ENCODE peak calls at places on chromosomes 3 and 15, in six cellular contexts. M is heart left ventricle, S is aorta, E is K562, P is upper lobe of right lung, I is pancreas. X is an unnamed sample.

GRCh38 chr3:123478314-123478713 is 29.4 kb upstream of the ADCY5 start:
- ATAC-seq in M (no peak), S (no peak), E (no peak), P (no peak), I (no peak), X (no peak)

GRCh38 chr15:48856947-48857346 is 21.0 kb upstream of the EID1 start:
- ATAC-seq in M (no peak), S (no peak), E (no peak), P (no peak), I (no peak), X (no peak)

GRCh38 chr15:48131324-48131723 is 10.5 kb downstream of the SLC24A5 start:
- ATAC-seq in M (no peak), S (no peak), E (no peak), P (no peak), I (no peak), X (no peak)

GRCh38 chr3:4523710-4524422 is 30.7 kb downstream of the ITPR1 start:
- ATAC-seq in M (peak; percentile 33), S (no peak), E (peak; percentile 46), P (no peak), I (no peak), X (peak; percentile 43)

GRCh38 chr15:64535460-64536243 is 75.3 kb downstream of the ZNF609 start:
- ATAC-seq in M (no peak), S (no peak), E (no peak), P (no peak), I (no peak), X (no peak)

GRCh38 chr3:100270218-100270588 is 9.4 kb downstream of the TBC1D23 start:
- ATAC-seq in M (no peak), S (no peak), E (peak; percentile 74), P (no peak), I (no peak), X (no peak)

GRCh38 chr3:196048922-196049566 is 32.8 kb downstream of the TFRC start:
- ATAC-seq in M (no peak), S (no peak), E (peak; percentile 6), P (no peak), I (no peak), X (no peak)

GRCh38 chr3:42660131-42660715 is 6.7 kb downstream of the ZBTB47 start:
- ATAC-seq in M (peak; percentile 33), S (no peak), E (peak; percentile 6), P (no peak), I (no peak), X (no peak)

GRCh38 chr3:143168518-143169192 is 49.1 kb downstream of the CHST2 start:
- ATAC-seq in M (no peak), S (no peak), E (peak; percentile 77), P (no peak), I (no peak), X (no peak)

GRCh38 chr3:99951701-99952100 is 134.0 kb downstream of the CMSS1 start:
- ATAC-seq in M (no peak), S (no peak), E (no peak), P (no peak), I (no peak), X (no peak)

GRCh38 chr3:119763466-119763865 is 18.4 kb upstream of the NR1I2 start:
- ATAC-seq in M (no peak), S (no peak), E (no peak), P (no peak), I (no peak), X (no peak)

GRCh38 chr3:129576514-129577345 is 29.7 kb downstream of the PLXND1 start:
- ATAC-seq in M (peak; percentile 58), S (peak; percentile 17), E (no peak), P (peak; percentile 48), I (peak; percentile 80), X (peak; percentile 50)

GRCh38 chr3:112090899-112091586 is 4.9 kb downstream of the C3orf52 start:
- ATAC-seq in M (no peak), S (no peak), E (no peak), P (peak; percentile 10), I (peak; percentile 25), X (no peak)

GRCh38 chr3:172203522-172204258 is 164.3 kb downstream of the FNDC3B start:
- ATAC-seq in M (no peak), S (no peak), E (no peak), P (peak; percentile 84), I (peak; percentile 63), X (peak; percentile 19)

GRCh38 chr15:85620321-85621044 is 174.2 kb downstream of the KLHL25 start:
- ATAC-seq in M (peak; percentile 38), S (peak; percentile 33), E (no peak), P (peak; percentile 4), I (no peak), X (peak; percentile 10)

GRCh38 chr15:85621096-85621495 is 173.6 kb downstream of the KLHL25 start:
- ATAC-seq in M (no peak), S (no peak), E (no peak), P (no peak), I (no peak), X (no peak)

GRCh38 chr15:85615930-85616329 is 178.8 kb downstream of the KLHL25 start:
- ATAC-seq in M (peak; percentile 34), S (no peak), E (peak; percentile 65), P (peak; percentile 47), I (peak; percentile 30), X (no peak)

GRCh38 chr15:85616549-85616948 is 178.2 kb downstream of the KLHL25 start:
- ATAC-seq in M (no peak), S (peak; percentile 23), E (no peak), P (no peak), I (no peak), X (peak; percentile 30)

DNA sequence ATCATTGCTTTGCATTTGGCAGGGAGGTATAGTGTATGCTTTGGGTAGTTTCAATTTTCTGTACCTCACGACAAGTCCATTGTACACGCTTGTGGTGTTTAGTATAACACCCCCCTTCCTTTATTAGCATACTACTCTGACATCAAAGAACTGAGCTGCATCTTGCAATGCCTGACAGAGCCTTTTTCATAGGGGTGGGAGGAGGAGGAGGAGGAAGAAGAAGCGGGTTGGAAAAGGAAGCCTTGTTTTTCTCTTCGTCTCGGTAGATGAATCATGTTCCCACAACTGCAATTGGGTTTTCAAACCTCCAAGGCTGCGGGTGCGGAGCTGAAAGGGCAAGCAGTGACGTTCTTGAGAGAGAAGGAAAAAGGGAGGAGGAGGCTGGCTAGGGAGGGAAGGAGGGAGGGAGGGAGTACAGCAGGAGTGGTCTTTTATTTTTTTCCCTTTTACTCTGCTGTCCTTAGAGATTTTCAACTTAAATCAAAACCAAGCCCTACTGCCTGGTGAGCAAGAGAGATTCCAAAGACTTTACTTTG is 175.7 kb downstream of the KLHL25 start:
- ATAC-seq in M (peak; percentile 75), S (peak; percentile 84), E (no peak), P (peak; percentile 72), I (peak; percentile 6), X (peak; percentile 86)
- H3K4me1 ChIP-seq in M (peaks cover 98% of the 10 kb centered on the region), S (peaks cover 3% of the 10 kb centered on the region), E (no peaks in the 10 kb centered on the region), P (peaks cover 88% of the 10 kb centered on the region), I (peaks cover 62% of the 10 kb centered on the region), X (peaks cover 76% of the 10 kb centered on the region)

DNA sequence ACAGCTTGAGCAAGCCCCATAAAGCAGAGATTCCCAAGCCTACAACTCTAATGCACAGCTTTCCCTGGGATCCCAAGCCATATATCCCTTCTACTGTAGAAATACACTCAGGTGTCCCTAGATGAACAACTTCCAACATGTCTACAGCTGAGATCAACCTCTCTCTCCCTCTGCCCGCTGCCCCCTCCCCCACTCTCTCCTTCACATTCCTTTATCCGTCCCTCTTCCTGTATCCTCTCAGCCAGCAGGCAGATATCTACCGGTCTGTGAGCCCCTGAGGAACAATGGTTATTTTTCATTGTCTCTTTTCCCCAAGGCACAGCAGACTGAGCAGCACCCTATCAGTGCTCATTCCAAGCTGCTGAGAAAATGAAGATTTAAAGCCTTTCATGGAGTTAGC is 138.6 kb downstream of the SUCLG2 start:
- ATAC-seq in M (no peak), S (no peak), E (no peak), P (no peak), I (no peak), X (no peak)
- H3K4me3 ChIP-seq in M (no peak overlapping the region), S (no peak overlapping the region), E (no peak overlapping the region), P (no peak overlapping the region), I (no peak overlapping the region), X (no peak overlapping the region)

DNA sequence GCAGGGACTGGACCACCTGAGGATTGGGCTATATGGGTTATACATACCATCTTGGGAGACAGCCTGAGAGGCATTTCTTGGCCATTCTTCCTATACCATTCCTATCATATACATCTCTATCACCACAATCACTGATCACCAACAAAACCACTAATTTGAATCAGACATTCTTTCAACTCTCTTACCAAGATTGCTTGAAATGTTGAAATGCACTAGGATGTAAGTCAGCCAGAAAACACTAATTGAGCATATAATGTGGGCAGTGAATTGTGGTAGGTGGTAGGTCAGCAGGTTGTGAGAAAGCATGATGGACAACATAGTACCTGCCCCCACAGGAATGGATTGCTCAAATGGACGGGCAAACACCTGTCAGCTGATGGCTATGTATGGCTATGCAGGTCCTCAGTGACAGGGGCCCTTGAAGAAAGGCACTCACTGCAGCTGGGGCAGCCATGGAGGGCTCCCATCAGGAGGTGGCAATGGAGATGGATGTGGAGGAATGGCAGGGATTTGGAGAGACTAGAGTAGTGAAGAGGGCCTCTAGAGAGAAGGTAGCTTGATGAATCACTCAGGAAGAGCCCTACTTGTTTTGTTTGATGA is 49.0 kb downstream of the AMOTL2 start:
- ATAC-seq in M (no peak), S (no peak), E (no peak), P (no peak), I (no peak), X (no peak)
- H3K4me1 ChIP-seq in M (peaks cover 26% of the 10 kb centered on the region), S (no peaks in the 10 kb centered on the region), E (no peaks in the 10 kb centered on the region), P (peaks cover 34% of the 10 kb centered on the region), I (no peaks in the 10 kb centered on the region), X (peaks cover 29% of the 10 kb centered on the region)

GRCh38 chr15:80251505-80252280 is at the start of gene CTXND1:
- ATAC-seq in M (peak; percentile 39), S (no peak), E (no peak), P (peak; percentile 68), I (peak; percentile 57), X (no peak)

GRCh38 chr15:80247320-80247719 is 4.7 kb downstream of the CTXND1 start:
- ATAC-seq in M (no peak), S (no peak), E (no peak), P (no peak), I (no peak), X (no peak)

GRCh38 chr15:80252281-80252619 is 237 bp upstream of the CTXND1 start:
- ATAC-seq in M (no peak), S (no peak), E (no peak), P (no peak), I (no peak), X (no peak)

GRCh38 chr15:80249973-80250372 is 2.0 kb downstream of the CTXND1 start:
- ATAC-seq in M (no peak), S (no peak), E (no peak), P (peak; percentile 21), I (peak; percentile 48), X (no peak)

DNA sequence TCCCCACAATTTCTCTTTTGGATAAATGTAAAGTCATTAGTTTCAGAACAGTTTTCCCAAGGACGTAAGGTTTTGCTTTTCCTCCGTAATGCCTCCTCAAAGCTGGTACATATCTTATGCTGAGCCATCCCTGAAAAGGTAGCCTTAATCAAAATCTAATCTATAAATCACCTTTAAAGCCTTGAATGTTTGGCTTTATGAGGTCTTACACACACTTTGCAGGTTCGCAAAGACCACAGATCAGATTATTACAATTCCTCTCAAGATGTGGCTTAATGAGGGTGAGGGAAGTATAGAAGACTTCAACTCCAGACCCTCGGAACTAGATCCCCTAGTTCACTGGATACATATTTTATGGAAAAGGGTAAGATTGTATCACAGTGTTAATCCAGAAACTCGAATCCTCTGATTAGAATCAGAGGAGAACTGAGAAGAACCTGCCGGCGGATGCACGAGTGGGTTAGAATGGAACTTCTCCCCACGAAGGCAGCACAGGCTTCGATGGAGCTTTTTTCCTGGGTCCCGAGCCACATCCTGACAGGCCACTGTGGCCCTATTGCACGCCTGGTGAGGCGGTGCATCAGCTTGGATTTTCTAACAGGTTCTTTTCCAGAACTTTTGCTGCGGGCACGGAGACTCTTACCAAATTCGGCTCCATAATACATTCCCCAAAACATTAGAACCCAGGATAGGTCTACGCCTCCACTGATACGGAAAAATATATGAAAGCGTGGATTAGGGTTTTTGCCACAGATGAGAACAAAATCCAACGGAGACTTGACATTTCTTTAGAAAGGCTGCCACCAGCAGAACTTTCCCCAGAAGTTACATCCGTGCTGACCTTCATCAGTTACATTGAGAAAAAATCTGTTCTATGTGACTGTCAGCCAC is 1.2 kb downstream of the CTXND1 start:
- ATAC-seq in M (no peak), S (no peak), E (no peak), P (no peak), I (no peak), X (no peak)
- H3K4me3 ChIP-seq in M (peak overlapping the region; percentile 50), S (no peak overlapping the region), E (no peak overlapping the region), P (peak overlapping the region; percentile 44), I (peak overlapping the region; percentile 46), X (peak overlapping the region; percentile 52)

X was measured in gastroesophageal sphincter.